ENCODE peak calls at places on chromosomes 5 and 9, in four cellular contexts. One of them, this sample, is unnamed.

GRCh38 chr5:78912085-78912771 is 72.9 kb downstream of the ARSB start:
- DNase-seq in HEK293T: no peak
- DNase-seq in GM12878: no peak
- DNase-seq in K562: no peak
- DNase-seq in this sample: no peak

GRCh38 chr5:102313907-102314306 is 17.8 kb upstream of the SLCO4C1 start:
- DNase-seq in HEK293T: no peak
- DNase-seq in GM12878: no peak
- DNase-seq in K562: no peak
- DNase-seq in this sample: no peak

GRCh38 chr9:1759901-1760300 is 255.2 kb upstream of the SMARCA2 start:
- DNase-seq in HEK293T: no peak
- DNase-seq in GM12878: no peak
- DNase-seq in K562: no peak
- DNase-seq in this sample: no peak

GRCh38 chr5:125117556-125117955 is 371.1 kb upstream of the ZNF608 start:
- DNase-seq in HEK293T: no peak
- DNase-seq in GM12878: no peak
- DNase-seq in K562: no peak
- DNase-seq in this sample: no peak

GRCh38 chr5:150311015-150311692 is 8.4 kb upstream of the ARSI start:
- DNase-seq in HEK293T: no peak
- DNase-seq in GM12878: no peak
- DNase-seq in K562: no peak
- DNase-seq in this sample: no peak

GRCh38 chr9:71783120-71783523 is 14.8 kb upstream of the CEMIP2 start:
- DNase-seq in HEK293T: no peak
- DNase-seq in GM12878: no peak
- DNase-seq in K562: peak; percentile 23
- DNase-seq in this sample: peak; percentile 45

GRCh38 chr5:180049357-180049673 is 22.2 kb downstream of the RNF130 start:
- DNase-seq in HEK293T: no peak
- DNase-seq in GM12878: no peak
- DNase-seq in K562: no peak
- DNase-seq in this sample: no peak

GRCh38 chr5:173138707-173139106 is 5.6 kb upstream of the BNIP1 start:
- DNase-seq in HEK293T: no peak
- DNase-seq in GM12878: no peak
- DNase-seq in K562: no peak
- DNase-seq in this sample: peak; percentile 14

GRCh38 chr9:93600504-93600903 is 24.1 kb downstream of the PHF2 start:
- DNase-seq in HEK293T: no peak
- DNase-seq in GM12878: no peak
- DNase-seq in K562: no peak
- DNase-seq in this sample: no peak

GRCh38 chr9:137358126-137358525 is 56.1 kb upstream of the NRARP start:
- DNase-seq in HEK293T: no peak
- DNase-seq in GM12878: no peak
- DNase-seq in K562: no peak
- DNase-seq in this sample: no peak

GRCh38 chr5:610011-610743 is 2.0 kb upstream of the CEP72 start:
- DNase-seq in HEK293T: no peak
- DNase-seq in GM12878: no peak
- DNase-seq in K562: no peak
- DNase-seq in this sample: no peak

GRCh38 chr5:139678751-139679750 is 30.9 kb downstream of the CXXC5 start:
- DNase-seq in HEK293T: no peak
- DNase-seq in GM12878: no peak
- DNase-seq in K562: no peak
- DNase-seq in this sample: no peak

GRCh38 chr5:126443374-126443851 is 20.2 kb downstream of the GRAMD2B start:
- DNase-seq in HEK293T: no peak
- DNase-seq in GM12878: peak; percentile 75
- DNase-seq in K562: no peak
- DNase-seq in this sample: peak; percentile 29

GRCh38 chr9:108698801-108699200 is 157.0 kb downstream of the ACTL7B start:
- DNase-seq in HEK293T: no peak
- DNase-seq in GM12878: no peak
- DNase-seq in K562: no peak
- DNase-seq in this sample: no peak

GRCh38 chr9:119365291-119366027 is 3.8 kb downstream of the BRINP1 start:
- DNase-seq in HEK293T: peak; percentile 35
- DNase-seq in GM12878: no peak
- DNase-seq in K562: peak; percentile 14
- DNase-seq in this sample: peak; percentile 6

GRCh38 chr5:138354926-138355378 is 2.5 kb downstream of the KDM3B start:
- DNase-seq in HEK293T: peak; percentile 67
- DNase-seq in GM12878: peak; percentile 76
- DNase-seq in K562: peak; percentile 87
- DNase-seq in this sample: peak; percentile 67

GRCh38 chr5:130400091-130400490 is 495.8 kb downstream of the CHSY3 start:
- DNase-seq in HEK293T: no peak
- DNase-seq in GM12878: no peak
- DNase-seq in K562: no peak
- DNase-seq in this sample: peak; percentile 7

GRCh38 chr9:21402387-21403247 is 6.3 kb upstream of the IFNA8 start:
- DNase-seq in HEK293T: peak; percentile 71
- DNase-seq in GM12878: no peak
- DNase-seq in K562: no peak
- DNase-seq in this sample: no peak

GRCh38 chr9:113911850-113912249 is 35.7 kb downstream of the ZNF618 start:
- DNase-seq in HEK293T: no peak
- DNase-seq in GM12878: no peak
- DNase-seq in K562: no peak
- DNase-seq in this sample: no peak

GRCh38 chr5:179120951-179121666 is 60.9 kb downstream of the ZNF354C start:
- DNase-seq in HEK293T: no peak
- DNase-seq in GM12878: no peak
- DNase-seq in K562: no peak
- DNase-seq in this sample: no peak

GRCh38 chr5:131386779-131387178 is 122.9 kb downstream of the CDC42SE2 start:
- DNase-seq in HEK293T: peak; percentile 23
- DNase-seq in GM12878: no peak
- DNase-seq in K562: no peak
- DNase-seq in this sample: peak; percentile 82

GRCh38 chr9:114078021-114078780 is at the start of gene AMBP:
- DNase-seq in HEK293T: no peak
- DNase-seq in GM12878: no peak
- DNase-seq in K562: peak; percentile 41
- DNase-seq in this sample: peak; percentile 96

GRCh38 chr5:91928751-91929521 is 545.8 kb upstream of the ARRDC3 start:
- DNase-seq in HEK293T: peak; percentile 12
- DNase-seq in GM12878: no peak
- DNase-seq in K562: no peak
- DNase-seq in this sample: no peak

GRCh38 chr5:74685979-74686631 is 1.1 kb downstream of the HEXB start:
- DNase-seq in HEK293T: no peak
- DNase-seq in GM12878: peak; percentile 26
- DNase-seq in K562: peak; percentile 64
- DNase-seq in this sample: no peak

GRCh38 chr5:157148734-157149615 is 6.3 kb upstream of the MED7 start:
- DNase-seq in HEK293T: peak; percentile 63
- DNase-seq in GM12878: peak; percentile 40
- DNase-seq in K562: peak; percentile 79
- DNase-seq in this sample: peak; percentile 47

GRCh38 chr5:119129770-119130169 is 58.9 kb downstream of the DMXL1 start:
- DNase-seq in HEK293T: no peak
- DNase-seq in GM12878: no peak
- DNase-seq in K562: no peak
- DNase-seq in this sample: no peak

GRCh38 chr9:92438900-92439526 is 14.7 kb upstream of the OMD start:
- DNase-seq in HEK293T: no peak
- DNase-seq in GM12878: no peak
- DNase-seq in K562: no peak
- DNase-seq in this sample: no peak

GRCh38 chr9:78114581-78114980 is 83.0 kb upstream of the GNAQ start:
- DNase-seq in HEK293T: no peak
- DNase-seq in GM12878: no peak
- DNase-seq in K562: no peak
- DNase-seq in this sample: no peak

GRCh38 chr9:15512204-15512603 is 1.4 kb upstream of the PSIP1 start:
- DNase-seq in HEK293T: no peak
- DNase-seq in GM12878: no peak
- DNase-seq in K562: no peak
- DNase-seq in this sample: no peak

GRCh38 chr9:108813951-108814601 is 41.7 kb downstream of the ACTL7B start:
- DNase-seq in HEK293T: no peak
- DNase-seq in GM12878: no peak
- DNase-seq in K562: no peak
- DNase-seq in this sample: peak; percentile 58

GRCh38 chr5:147851578-147851977 is 20.1 kb upstream of the SPINK1 start:
- DNase-seq in HEK293T: no peak
- DNase-seq in GM12878: no peak
- DNase-seq in K562: no peak
- DNase-seq in this sample: no peak

GRCh38 chr9:18002718-18003438 is 424.0 kb downstream of the SH3GL2 start:
- DNase-seq in HEK293T: no peak
- DNase-seq in GM12878: no peak
- DNase-seq in K562: no peak
- DNase-seq in this sample: no peak

GRCh38 chr5:218457-219289 is 553 bp downstream of the SDHA start:
- DNase-seq in HEK293T: no peak
- DNase-seq in GM12878: no peak
- DNase-seq in K562: peak; percentile 63
- DNase-seq in this sample: peak; percentile 24

GRCh38 chr5:132419517-132420468 is 50.3 kb downstream of the SLC22A5 start:
- DNase-seq in HEK293T: peak; percentile 88
- DNase-seq in GM12878: no peak
- DNase-seq in K562: peak; percentile 85
- DNase-seq in this sample: peak; percentile 54

GRCh38 chr9:78351816-78352215 is 54.9 kb downstream of the PSAT1 start:
- DNase-seq in HEK293T: no peak
- DNase-seq in GM12878: no peak
- DNase-seq in K562: no peak
- DNase-seq in this sample: no peak

GRCh38 chr5:124707516-124707915 is 38.9 kb downstream of the ZNF608 start:
- DNase-seq in HEK293T: no peak
- DNase-seq in GM12878: no peak
- DNase-seq in K562: no peak
- DNase-seq in this sample: no peak

GRCh38 chr9:134850611-134851010 is 30.0 kb upstream of the FCN2 start:
- DNase-seq in HEK293T: no peak
- DNase-seq in GM12878: no peak
- DNase-seq in K562: no peak
- DNase-seq in this sample: no peak

GRCh38 chr5:170302729-170303501 is 5.3 kb upstream of the LCP2 start:
- DNase-seq in HEK293T: no peak
- DNase-seq in GM12878: peak; percentile 68
- DNase-seq in K562: peak; percentile 69
- DNase-seq in this sample: no peak

GRCh38 chr5:122458278-122458872 is 146.3 kb downstream of the SNCAIP start:
- DNase-seq in HEK293T: peak; percentile 33
- DNase-seq in GM12878: no peak
- DNase-seq in K562: peak; percentile 9
- DNase-seq in this sample: peak; percentile 6

GRCh38 chr5:54360925-54361662 is 50.7 kb upstream of the ARL15 start:
- DNase-seq in HEK293T: no peak
- DNase-seq in GM12878: no peak
- DNase-seq in K562: no peak
- DNase-seq in this sample: no peak
- TF ChIP-seq TARDBP in HEK293T: no peak
- TF ChIP-seq TARDBP in GM12878: no peak
- TF ChIP-seq TARDBP in K562: no peak
- TF ChIP-seq TARDBP in this sample: no peak

DNA sequence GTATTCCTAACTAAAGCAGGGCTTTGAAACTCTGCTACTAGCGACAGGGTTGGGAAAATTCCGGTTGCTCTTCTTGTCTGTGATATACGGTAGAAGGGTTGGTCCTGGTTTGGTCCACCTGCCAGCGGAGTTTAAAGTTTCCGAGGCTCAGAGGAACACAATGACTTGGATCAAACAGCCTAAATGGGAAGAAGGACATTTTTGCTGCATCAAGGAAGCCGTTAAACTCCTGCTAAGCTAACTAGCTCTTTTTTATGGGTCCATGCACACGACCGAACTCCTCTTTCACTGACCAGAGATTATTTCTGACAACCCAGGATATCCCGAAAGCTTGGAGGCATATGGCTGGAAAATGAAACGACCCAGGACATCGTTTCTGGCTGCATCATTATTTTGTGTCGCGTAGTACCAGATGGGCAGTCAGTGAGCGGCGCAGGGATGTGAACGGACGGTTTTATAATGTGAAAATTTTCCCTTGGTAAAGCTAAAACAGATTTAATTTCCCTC is at the start of gene LURAP1L:
- DNase-seq in HEK293T: peak; percentile 40
- DNase-seq in GM12878: no peak
- DNase-seq in K562: peak; percentile 5
- DNase-seq in this sample: peak; percentile 70
- TF ChIP-seq TARDBP in HEK293T: no peak
- TF ChIP-seq TARDBP in GM12878: no peak
- TF ChIP-seq TARDBP in K562: no peak
- TF ChIP-seq TARDBP in this sample: no peak

GRCh38 chr9:128053560-128053959 is 13.6 kb downstream of the NAIF1 start:
- DNase-seq in HEK293T: no peak
- DNase-seq in GM12878: no peak
- DNase-seq in K562: no peak
- DNase-seq in this sample: no peak
- TF ChIP-seq TARDBP in HEK293T: no peak
- TF ChIP-seq TARDBP in GM12878: no peak
- TF ChIP-seq TARDBP in K562: no peak
- TF ChIP-seq TARDBP in this sample: no peak

DNA sequence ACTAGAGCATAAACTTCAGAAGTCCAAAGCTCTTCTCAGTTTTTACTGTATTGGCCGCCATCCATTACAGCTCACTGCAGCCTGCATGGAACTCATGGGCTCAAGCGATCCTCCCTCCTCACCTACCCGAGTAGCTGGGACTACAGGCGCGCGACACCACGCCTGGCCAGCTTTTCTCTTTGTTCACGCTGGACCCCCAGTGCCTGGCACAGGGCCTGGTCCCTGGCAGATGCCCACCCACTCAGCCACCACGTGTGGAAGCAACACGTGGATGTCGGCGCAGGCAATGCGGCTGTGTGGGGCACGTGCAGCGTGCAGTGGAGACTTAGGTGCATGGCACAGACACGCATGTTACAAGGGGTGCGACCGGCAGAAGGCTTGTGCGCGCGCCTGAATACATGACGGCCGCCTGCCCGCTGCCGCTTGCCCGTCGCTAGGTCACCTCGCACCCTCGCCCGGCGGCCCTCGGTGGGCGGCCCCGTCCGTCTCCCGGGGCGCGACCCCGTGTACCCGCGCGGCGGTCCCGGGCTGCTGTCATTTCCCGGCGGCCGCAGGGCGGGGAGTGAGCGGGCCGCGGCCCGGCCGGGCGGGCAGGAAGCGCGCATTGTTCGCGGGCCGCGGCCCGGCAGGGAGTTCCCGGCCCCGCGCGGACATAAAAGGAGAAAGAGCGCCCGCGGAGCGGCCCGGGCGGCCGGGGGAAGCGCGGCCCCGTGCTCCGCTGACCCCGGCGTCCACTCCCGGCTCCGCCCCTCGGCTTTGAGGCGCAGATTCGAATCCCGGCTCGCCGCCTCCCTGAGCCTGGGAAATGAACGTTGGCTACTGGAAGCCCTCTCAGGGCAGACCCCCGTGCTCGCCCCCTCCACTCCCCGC is 24.1 kb upstream of the PTGS1 start:
- DNase-seq in HEK293T: no peak
- DNase-seq in GM12878: no peak
- DNase-seq in K562: no peak
- DNase-seq in this sample: peak; percentile 7
- TF ChIP-seq TARDBP in HEK293T: no peak
- TF ChIP-seq TARDBP in GM12878: no peak
- TF ChIP-seq TARDBP in K562: no peak
- TF ChIP-seq TARDBP in this sample: no peak